ENCODE peak calls at places on chromosome 21, in eight cellular contexts. J is body of pancreas; R is activated naive CD8-positive, alpha-beta T cell treated with anti-CD3 and anti-CD28 coated beads for 36 hours; G is Right ventricle myocardium inferior; Z is stimulated activated CD4-positive, alpha-beta T cell treated with anti-CD3 and anti-CD28 coated beads, Interleukin-12 subunit alpha, Interleukin-12 subunit beta, amount 100 ng/mL, for 4 hours; N is heart left ventricle; X is NCI-H1092 treated with DMSO at 0.1 percent for 48 hours; B is tibial nerve. C is an unnamed sample.

GRCh38 chr21:37208056-37208705 is 59.0 kb downstream of the VPS26C start:
- DNase-seq in J (peak), R (peak), G (peak), Z (no peak), N (peak), X (no peak), B (peak), C (no peak)

GRCh38 chr21:33569986-33570385 is 18.5 kb downstream of the DONSON start:
- DNase-seq in J (no peak), R (no peak), G (no peak), Z (no peak), N (no peak), X (no peak), B (no peak), C (no peak)

GRCh38 chr21:44955141-44955802 is 15.4 kb downstream of the SLX9 start:
- DNase-seq in J (no peak), R (no peak), G (no peak), Z (no peak), N (peak), X (no peak), B (no peak), C (no peak)

GRCh38 chr21:35932232-35932911 is 128.0 kb downstream of the SETD4 start:
- DNase-seq in J (peak), R (peak), G (peak), Z (peak), N (peak), X (peak), B (no peak), C (no peak)

GRCh38 chr21:44711327-44712202 is at the start of gene TSPEAR:
- DNase-seq in J (no peak), R (no peak), G (peak), Z (no peak), N (no peak), X (peak), B (peak), C (no peak)

GRCh38 chr21:40652436-40652835 is 194.5 kb downstream of the DSCAM start:
- DNase-seq in J (no peak), R (no peak), G (no peak), Z (no peak), N (no peak), X (no peak), B (no peak), C (no peak)

GRCh38 chr21:26404288-26404687 is 168.8 kb downstream of the CYYR1 start:
- DNase-seq in J (no peak), R (no peak), G (no peak), Z (no peak), N (no peak), X (no peak), B (no peak), C (no peak)

GRCh38 chr21:29359718-29360117 is 61.0 kb downstream of the BACH1 start:
- DNase-seq in J (no peak), R (no peak), G (no peak), Z (no peak), N (no peak), X (no peak), B (no peak), C (no peak)

GRCh38 chr21:42265229-42265812 is 46.4 kb downstream of the ABCG1 start:
- DNase-seq in J (no peak), R (no peak), G (no peak), Z (no peak), N (no peak), X (no peak), B (no peak), C (no peak)

GRCh38 chr21:37372127-37372731 is 5.7 kb downstream of the DYRK1A start:
- DNase-seq in J (no peak), R (no peak), G (no peak), Z (no peak), N (no peak), X (no peak), B (no peak), C (no peak)

GRCh38 chr21:8988696-8989095 is 1532.7 kb upstream of the TPTE start:
- DNase-seq in J (no peak), R (no peak), G (no peak), Z (no peak), N (no peak), X (no peak), B (no peak), C (no peak)

GRCh38 chr21:38817371-38818335 is 11.9 kb downstream of the ETS2 start:
- DNase-seq in J (no peak), R (no peak), G (no peak), Z (no peak), N (no peak), X (no peak), B (no peak), C (no peak)

GRCh38 chr21:37047079-37047478 is 25.8 kb downstream of the PIGP start:
- DNase-seq in J (no peak), R (no peak), G (no peak), Z (no peak), N (no peak), X (no peak), B (no peak), C (peak)

GRCh38 chr21:46112731-46113215 is 14.9 kb downstream of the COL6A2 start:
- DNase-seq in J (peak), R (no peak), G (no peak), Z (no peak), N (peak), X (no peak), B (peak), C (no peak)

GRCh38 chr21:44462090-44462833 is 7.0 kb downstream of the LRRC3 start:
- DNase-seq in J (no peak), R (no peak), G (peak), Z (no peak), N (no peak), X (no peak), B (no peak), C (no peak)

GRCh38 chr21:45055861-45056260 is 18.5 kb upstream of the ADARB1 start:
- DNase-seq in J (no peak), R (no peak), G (no peak), Z (no peak), N (no peak), X (no peak), B (no peak), C (no peak)

GRCh38 chr21:20591294-20591693 is 406.9 kb upstream of the NCAM2 start:
- DNase-seq in J (no peak), R (no peak), G (no peak), Z (no peak), N (no peak), X (no peak), B (no peak), C (no peak)

GRCh38 chr21:41075668-41076463 is 92.1 kb upstream of the BACE2 start:
- DNase-seq in J (no peak), R (no peak), G (no peak), Z (no peak), N (no peak), X (no peak), B (no peak), C (no peak)

GRCh38 chr21:17775431-17776126 is 43.6 kb downstream of the C21orf91 start:
- DNase-seq in J (no peak), R (peak), G (no peak), Z (peak), N (no peak), X (no peak), B (no peak), C (no peak)

C was measured in colonic mucosa.